ENCODE peak calls at places on chromosomes 2 and 18, in seven cellular contexts. M, U, L, J, F, Q and T are unnamed samples.

GRCh38 chr2:186308347-186308746 is 177.7 kb upstream of the ZC3H15 start:
- DNase-seq in J (peak; percentile 23), L (no peak), M (no peak), U (no peak), F (no peak), Q (peak; percentile 30), T (no peak)

GRCh38 chr2:27960237-27960912 is 69.8 kb downstream of the BABAM2 start:
- DNase-seq in J (peak; percentile 89), M (no peak), Q (peak; percentile 97), F (peak; percentile 87), L (no peak), U (no peak), T (peak; percentile 95)

GRCh38 chr2:96816836-96817702 is 1.0 kb downstream of the CNNM3 start:
- DNase-seq in M (peak; percentile 43), Q (peak; percentile 39), L (no peak), U (no peak), F (peak; percentile 11), J (peak; percentile 19), T (peak; percentile 15)

GRCh38 chr2:26640331-26640745 is 828 bp downstream of the CIB4 start:
- DNase-seq in M (no peak), L (peak; percentile 13), J (peak; percentile 78), U (no peak), F (peak; percentile 21), Q (peak; percentile 70), T (peak; percentile 61)

GRCh38 chr2:241638063-241638660 is 669 bp downstream of the ATG4B start:
- DNase-seq in M (no peak), J (no peak), L (no peak), U (no peak), Q (no peak), F (no peak), T (no peak)

GRCh38 chr2:238267884-238268680 is 20.3 kb downstream of the PER2 start:
- DNase-seq in L (no peak), F (no peak), J (no peak), U (no peak), Q (no peak), M (no peak), T (no peak)

GRCh38 chr2:116719841-116720240 is 1094.7 kb upstream of the DDX18 start:
- DNase-seq in U (no peak), L (no peak), Q (peak; percentile 67), J (no peak), F (no peak), M (no peak), T (no peak)

GRCh38 chr2:232481322-232482140 is 6.1 kb downstream of the ECEL1 start:
- DNase-seq in J (no peak), F (no peak), M (peak; percentile 19), U (no peak), L (no peak), Q (no peak), T (no peak)

GRCh38 chr2:20381457-20381856 is 30.8 kb upstream of the PUM2 start:
- DNase-seq in M (no peak), F (no peak), U (peak; percentile 10), Q (peak; percentile 42), J (peak; percentile 70), L (no peak), T (peak; percentile 41)

GRCh38 chr2:141911485-141912066 is 219.2 kb downstream of the LRP1B start:
- DNase-seq in U (no peak), L (peak; percentile 54), Q (peak; percentile 12), J (peak; percentile 26), F (no peak), M (no peak), T (peak; percentile 6)

GRCh38 chr18:22551536-22552151 is 133.9 kb upstream of the CTAGE1 start:
- DNase-seq in M (no peak), L (peak; percentile 27), U (no peak), Q (peak; percentile 100), J (peak; percentile 78), F (peak; percentile 88), T (peak; percentile 91)

GRCh38 chr2:152755029-152755428 is 36.6 kb downstream of the ARL6IP6 start:
- DNase-seq in L (no peak), U (no peak), Q (no peak), F (no peak), M (no peak), J (peak; percentile 42), T (no peak)

GRCh38 chr2:70344195-70344594 is 42.3 kb upstream of the FAM136A start:
- DNase-seq in Q (peak; percentile 20), M (no peak), L (no peak), U (no peak), J (no peak), F (no peak), T (peak; percentile 29)

GRCh38 chr2:117835990-117836760 is 21.7 kb downstream of the DDX18 start:
- DNase-seq in Q (peak; percentile 76), F (peak; percentile 47), U (peak; percentile 50), M (peak; percentile 83), J (peak; percentile 90), L (no peak), T (peak; percentile 83)

GRCh38 chr2:227774011-227774624 is 28.4 kb downstream of the SCYGR8 start:
- DNase-seq in U (no peak), F (no peak), M (no peak), Q (no peak), L (peak; percentile 8), J (no peak), T (no peak)

GRCh38 chr2:46135230-46135555 is 162.0 kb upstream of the EPAS1 start:
- DNase-seq in F (no peak), L (no peak), J (no peak), M (no peak), U (no peak), Q (peak; percentile 37), T (no peak)

GRCh38 chr2:127422631-127423475 is 4.6 kb downstream of the PROC start:
- DNase-seq in Q (no peak), M (no peak), U (no peak), F (no peak), L (no peak), J (no peak), T (no peak)

GRCh38 chr2:127424598-127425379 is 6.6 kb downstream of the PROC start:
- DNase-seq in M (no peak), Q (no peak), L (no peak), J (no peak), F (no peak), U (no peak), T (no peak)

GRCh38 chr2:127423476-127423840 is 5.2 kb downstream of the PROC start:
- DNase-seq in F (no peak), M (no peak), Q (no peak), U (no peak), L (no peak), J (no peak), T (no peak)

GRCh38 chr2:127421871-127422618 is 3.8 kb downstream of the PROC start:
- DNase-seq in L (no peak), Q (no peak), J (no peak), F (no peak), U (no peak), M (no peak), T (no peak)

GRCh38 chr2:127423880-127424279 is 5.7 kb downstream of the PROC start:
- DNase-seq in Q (no peak), J (no peak), F (no peak), L (no peak), U (no peak), M (no peak), T (no peak)
- H3K4me3 ChIP-seq in Q (no peak overlapping the region), J (peak overlapping the region; percentile 37), F (no peak overlapping the region), L (peak overlapping the region; percentile 35), U (peak overlapping the region; percentile 29), M (no peak overlapping the region), T (peak overlapping the region; percentile 31)

DNA sequence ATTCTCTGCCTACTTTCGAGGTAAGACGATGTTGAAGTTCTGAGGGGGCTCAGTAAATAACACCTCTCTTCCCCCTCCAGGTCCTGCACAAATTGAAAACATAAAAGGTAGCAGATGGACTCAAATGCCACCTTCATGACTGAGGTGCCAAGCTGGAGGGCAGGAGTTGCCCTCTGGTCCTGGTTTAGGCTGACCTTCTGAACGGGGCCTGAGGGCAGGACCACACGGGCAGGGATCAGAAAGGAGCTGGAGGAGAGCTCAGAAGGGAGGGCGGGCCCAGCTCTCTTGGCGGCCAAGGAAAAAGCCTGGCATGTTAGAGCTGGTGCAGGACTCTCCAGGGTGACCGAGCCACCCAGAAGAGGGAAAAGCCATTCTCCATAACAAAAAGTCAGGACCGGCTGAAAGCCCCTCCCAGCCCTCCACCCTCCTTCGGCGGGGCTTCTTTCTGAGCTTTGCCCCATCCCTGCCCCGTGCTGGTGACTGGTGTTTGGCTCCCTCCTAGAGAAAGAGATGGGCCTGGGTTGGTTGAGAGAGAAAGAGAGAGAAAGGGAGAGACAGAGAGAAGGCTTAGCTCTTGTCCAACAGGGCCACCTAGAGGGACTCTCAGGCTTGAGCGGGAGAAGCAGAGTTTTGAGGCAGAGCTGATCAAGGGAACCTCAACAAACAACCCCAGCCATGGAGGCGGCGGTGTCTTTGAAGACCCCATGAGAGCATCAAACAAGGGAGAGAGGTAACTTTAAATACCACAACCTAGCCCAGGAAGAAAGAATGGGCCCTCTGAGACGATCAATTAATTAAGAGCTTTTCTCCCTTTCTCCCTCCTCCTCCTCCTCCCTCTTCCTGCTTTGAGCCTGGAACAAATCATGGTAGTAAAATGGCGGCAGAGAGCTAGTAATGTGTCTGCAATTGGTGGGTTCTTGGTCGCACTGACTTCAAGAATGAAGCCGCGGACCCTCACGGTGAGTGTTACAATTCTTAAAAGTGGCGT is 50.8 kb downstream of the WIPF1 start:
- DNase-seq in M (no peak), Q (peak; percentile 10), J (peak; percentile 54), U (no peak), L (peak; percentile 29), F (peak; percentile 7), T (peak; percentile 39)
- TF ChIP-seq CTCF in M (no peak), Q (peak; percentile 41), J (peak; percentile 69), U (no peak), L (peak; percentile 47), F (peak; percentile 67), T (peak; percentile 65)

GRCh38 chr2:68250196-68250595 is 2.1 kb downstream of the PPP3R1 start:
- DNase-seq in M (no peak), L (no peak), U (no peak), J (no peak), Q (no peak), F (no peak), T (no peak)

GRCh38 chr2:68250652-68251186 is 1.6 kb downstream of the PPP3R1 start:
- DNase-seq in J (no peak), F (no peak), L (no peak), M (no peak), Q (no peak), U (no peak), T (no peak)

GRCh38 chr2:68251187-68251854 is 1.0 kb downstream of the PPP3R1 start:
- DNase-seq in L (peak; percentile 51), F (no peak), Q (peak; percentile 75), U (peak; percentile 66), J (peak; percentile 77), M (peak; percentile 60), T (peak; percentile 69)

GRCh38 chr2:68248361-68248760 is 4.0 kb downstream of the PPP3R1 start:
- DNase-seq in F (no peak), Q (no peak), U (no peak), L (no peak), J (no peak), M (no peak), T (no peak)

DNA sequence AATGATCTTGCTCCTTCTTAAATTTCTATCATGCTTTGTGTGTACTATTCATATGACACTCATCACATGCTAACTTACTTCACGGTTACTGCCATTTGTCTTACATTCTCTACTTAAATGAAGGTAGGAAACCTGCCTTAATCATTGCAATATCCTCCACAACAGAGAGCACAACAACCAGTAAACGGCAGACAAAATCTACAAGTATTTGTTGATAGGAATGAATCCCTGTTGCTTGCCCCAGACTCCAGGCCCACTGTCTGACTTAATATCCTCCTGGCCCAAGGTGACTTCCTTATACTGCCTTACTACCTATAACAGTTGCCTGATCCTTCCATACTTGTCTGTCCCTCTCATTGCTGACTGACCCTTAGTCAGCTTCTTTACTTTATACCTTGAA is 3.5 kb downstream of the PPP3R1 start:
- DNase-seq in U (no peak), F (no peak), J (no peak), L (no peak), M (no peak), Q (no peak), T (no peak)
- H3K4me3 ChIP-seq in U (no peak overlapping the region), F (no peak overlapping the region), J (no peak overlapping the region), L (no peak overlapping the region), M (no peak overlapping the region), Q (no peak overlapping the region), T (no peak overlapping the region)

GRCh38 chr2:58553937-58554336 is 312.8 kb upstream of the FANCL start:
- DNase-seq in J (no peak), Q (no peak), L (peak; percentile 7), F (no peak), U (no peak), M (no peak), T (peak; percentile 1)
- TF ChIP-seq CTCF in J (peak; percentile 7), Q (no peak), L (peak; percentile 35), F (peak; percentile 19), U (no peak), M (no peak), T (no peak)